ENCODE peak calls at places on chromosomes 2 and 18, in nine cellular contexts. Q is GM06990, N is GM12865, L is upper lobe of right lung, M is coronary artery, F is heart right ventricle, T is psoas muscle, B is RWPE1, A is nephron progenitor cell. I is an unnamed sample.

GRCh38 chr18:33282709-33283333 is 157.7 kb downstream of the CCDC178 start:
- DNase-seq in Q (no peak), N (no peak), L (no peak), M (peak; percentile 64), F (no peak), T (no peak), B (no peak), A (no peak), I (no peak)

GRCh38 chr2:118755362-118755761 is 92.1 kb downstream of the EN1 start:
- DNase-seq in Q (no peak), N (no peak), L (no peak), M (no peak), F (no peak), T (no peak), B (no peak), A (no peak), I (no peak)

GRCh38 chr18:23740105-23740830 is 51.0 kb downstream of the LAMA3 start:
- DNase-seq in Q (no peak), N (no peak), L (no peak), M (no peak), F (no peak), T (no peak), B (peak; percentile 14), A (no peak), I (no peak)

GRCh38 chr2:24822049-24822706 is 29.0 kb downstream of the CENPO start:
- DNase-seq in Q (no peak), N (no peak), L (no peak), M (no peak), F (no peak), T (no peak), B (no peak), A (no peak), I (no peak)

GRCh38 chr2:20673686-20674308 is 6.9 kb downstream of the GDF7 start:
- DNase-seq in Q (no peak), N (no peak), L (no peak), M (no peak), F (no peak), T (no peak), B (no peak), A (no peak), I (no peak)

GRCh38 chr2:64391459-64391858 is 62.5 kb upstream of the LGALSL start:
- DNase-seq in Q (no peak), N (no peak), L (no peak), M (no peak), F (no peak), T (no peak), B (no peak), A (no peak), I (no peak)

GRCh38 chr2:101047774-101048173 is 45.7 kb downstream of the RPL31 start:
- DNase-seq in Q (no peak), N (no peak), L (no peak), M (no peak), F (peak; percentile 40), T (no peak), B (no peak), A (no peak), I (no peak)

GRCh38 chr2:44934024-44934423 is 7.5 kb upstream of the SIX3 start:
- DNase-seq in Q (no peak), N (no peak), L (no peak), M (no peak), F (no peak), T (no peak), B (no peak), A (no peak), I (no peak)

GRCh38 chr2:96843538-96844268 is at the start of gene ANKRD23:
- DNase-seq in Q (no peak), N (no peak), L (no peak), M (peak; percentile 58), F (no peak), T (peak; percentile 72), B (no peak), A (no peak), I (no peak)

GRCh38 chr2:180222642-180223041 is 215.5 kb upstream of the CWC22 start:
- DNase-seq in Q (no peak), N (no peak), L (no peak), M (no peak), F (no peak), T (no peak), B (peak; percentile 71), A (no peak), I (no peak)

GRCh38 chr2:26136431-26136830 is 36.5 kb upstream of the GAREM2 start:
- DNase-seq in Q (no peak), N (no peak), L (no peak), M (no peak), F (no peak), T (no peak), B (no peak), A (no peak), I (no peak)

GRCh38 chr2:9796056-9796792 is 47.0 kb upstream of the TAF1B start:
- DNase-seq in Q (no peak), N (no peak), L (no peak), M (no peak), F (no peak), T (no peak), B (no peak), A (peak; percentile 42), I (no peak)

GRCh38 chr2:28608061-28608828 is 112.4 kb downstream of the PLB1 start:
- DNase-seq in Q (no peak), N (no peak), L (no peak), M (no peak), F (peak; percentile 51), T (no peak), B (no peak), A (no peak), I (no peak)

GRCh38 chr2:9236867-9237266 is 30.3 kb downstream of the ASAP2 start:
- DNase-seq in Q (no peak), N (no peak), L (no peak), M (no peak), F (no peak), T (no peak), B (no peak), A (no peak), I (no peak)

DNA sequence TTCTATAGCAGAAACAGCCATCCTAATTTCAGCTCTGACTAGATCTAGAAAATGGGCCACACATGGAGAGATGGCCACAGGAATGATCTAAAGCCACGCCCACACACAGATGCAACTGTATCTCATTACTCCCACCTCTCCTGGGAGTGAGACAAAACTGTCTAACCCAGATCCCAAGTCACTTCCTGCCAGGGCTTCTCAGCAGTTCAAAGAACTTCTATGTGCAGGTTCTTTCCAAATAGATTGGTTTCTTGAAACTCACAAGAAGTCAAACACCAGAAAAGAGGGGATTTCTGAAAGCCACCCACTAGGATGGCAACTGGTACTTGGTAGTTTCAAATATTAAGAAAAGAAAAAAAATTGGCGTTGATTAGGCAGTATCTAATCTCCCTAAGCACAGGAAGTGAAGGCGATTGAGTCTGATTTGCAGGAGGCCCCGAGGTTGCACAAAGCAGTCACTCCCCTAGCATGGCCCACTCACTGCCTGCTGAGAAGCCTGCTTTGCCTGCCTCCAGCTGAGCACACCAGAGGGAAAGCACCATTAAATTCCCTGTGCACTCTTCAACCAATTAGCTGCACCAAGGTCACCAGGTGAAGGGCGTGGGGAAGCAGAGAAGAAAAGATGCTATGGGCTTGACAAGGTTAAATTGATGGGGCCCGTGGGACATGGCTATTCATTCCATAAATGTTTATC is 51.1 kb downstream of the PAPOLG start:
- DNase-seq in Q (peak; percentile 62), N (peak; percentile 84), L (no peak), M (no peak), F (no peak), T (no peak), B (no peak), A (peak; percentile 45), I (peak; percentile 66)
- TF ChIP-seq CTCF in Q (no peak), N (no peak), L (no peak), M (no peak), F (no peak), T (no peak), B (no peak), A (no peak), I (no peak)

DNA sequence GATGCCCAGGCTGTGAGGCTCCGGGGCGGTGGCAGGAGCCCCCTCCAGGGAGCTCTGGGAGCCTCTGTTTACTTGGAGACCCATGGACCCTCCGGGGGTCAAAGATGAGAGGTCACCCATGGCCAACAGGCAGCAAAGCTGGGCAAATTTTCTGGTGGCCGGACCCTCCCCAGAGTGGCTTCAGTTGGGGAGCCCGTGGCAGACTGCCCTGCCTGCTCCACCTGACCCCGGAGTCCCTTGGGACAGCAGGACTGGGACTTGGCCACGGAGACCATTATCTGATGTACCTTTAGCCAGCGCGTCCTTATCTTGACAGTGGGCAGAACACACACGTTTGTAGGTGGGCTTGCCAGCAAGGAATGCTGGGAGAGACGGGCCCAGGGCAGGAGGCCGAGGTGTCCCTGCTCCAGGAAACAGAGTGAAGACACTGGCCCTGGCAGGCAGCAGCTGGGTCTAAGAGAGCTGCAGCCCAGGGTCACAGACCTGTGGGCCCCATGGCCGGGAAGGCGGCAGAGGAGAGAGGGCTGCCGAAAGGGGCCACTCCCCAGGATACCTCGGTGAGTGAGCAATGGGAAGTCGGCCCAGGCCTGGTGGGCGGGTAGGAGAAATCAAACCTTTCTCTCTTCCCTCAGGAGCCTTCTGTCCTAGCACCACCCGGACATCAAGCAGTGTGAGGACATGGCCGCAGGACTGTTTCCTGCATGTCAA is at the start of the genes ABCG5 and ABCG8:
- DNase-seq in Q (no peak), N (no peak), L (no peak), M (no peak), F (no peak), T (no peak), B (no peak), A (no peak), I (peak; percentile 13)
- TF ChIP-seq CTCF in Q (no peak), N (no peak), L (no peak), M (no peak), F (no peak), T (no peak), B (no peak), A (no peak), I (no peak)

GRCh38 chr18:79323471-79323870 is 72.3 kb upstream of the NFATC1 start:
- DNase-seq in Q (no peak), N (no peak), L (no peak), M (no peak), F (no peak), T (no peak), B (no peak), A (no peak), I (no peak)
- TF ChIP-seq CTCF in Q (no peak), N (no peak), L (no peak), M (no peak), F (no peak), T (no peak), B (no peak), A (no peak), I (no peak)

GRCh38 chr18:37394610-37394965 is 171.0 kb downstream of the CELF4 start:
- DNase-seq in Q (no peak), N (no peak), L (no peak), M (no peak), F (no peak), T (no peak), B (no peak), A (no peak), I (no peak)

GRCh38 chr18:37392648-37393047 is 172.9 kb downstream of the CELF4 start:
- DNase-seq in Q (no peak), N (peak; percentile 20), L (no peak), M (no peak), F (no peak), T (no peak), B (no peak), A (no peak), I (no peak)

GRCh38 chr18:37393221-37393828 is 172.3 kb downstream of the CELF4 start:
- DNase-seq in Q (no peak), N (no peak), L (no peak), M (no peak), F (no peak), T (no peak), B (no peak), A (no peak), I (no peak)

GRCh38 chr18:37395138-37395537 is 170.5 kb downstream of the CELF4 start:
- DNase-seq in Q (no peak), N (no peak), L (no peak), M (no peak), F (no peak), T (no peak), B (no peak), A (no peak), I (no peak)

GRCh38 chr18:37393945-37394609 is 171.5 kb downstream of the CELF4 start:
- DNase-seq in Q (peak; percentile 16), N (peak; percentile 26), L (peak; percentile 80), M (peak; percentile 83), F (peak; percentile 83), T (peak; percentile 72), B (peak; percentile 7), A (peak; percentile 96), I (peak; percentile 58)
- TF ChIP-seq CTCF in Q (no peak), N (no peak), L (no peak), M (no peak), F (no peak), T (no peak), B (peak; percentile 9), A (no peak), I (no peak)

I was measured in GM10248.